ENCODE peak calls at places on chromosome 9, in ten cellular contexts. T, J, B, E, P, L, U, Z, G and O are unnamed samples.

GRCh38 chr9:18531127-18531526 is 57.2 kb downstream of the ADAMTSL1 start:
- DNase-seq in G (no peak), J (no peak), L (no peak), B (no peak), U (no peak), Z (no peak), T (no peak), E (no peak), P (no peak), O (no peak)

GRCh38 chr9:83355729-83356128 is 182.5 kb downstream of the FRMD3 start:
- DNase-seq in L (no peak), G (no peak), U (peak; percentile 48), T (no peak), B (no peak), J (no peak), P (no peak), Z (no peak), E (no peak), O (no peak)

GRCh38 chr9:81613002-81613750 is 76.2 kb downstream of the TLE1 start:
- DNase-seq in J (peak; percentile 97), B (no peak), L (no peak), T (no peak), Z (peak; percentile 96), E (no peak), U (peak; percentile 60), P (no peak), G (no peak), O (peak; percentile 47)

GRCh38 chr9:78280982-78281668 is 15.8 kb upstream of the PSAT1 start:
- DNase-seq in G (peak; percentile 85), T (no peak), E (no peak), Z (peak; percentile 98), J (peak; percentile 97), U (peak; percentile 77), L (no peak), B (no peak), P (no peak), O (no peak)

GRCh38 chr9:93308158-93308602 is 124.2 kb downstream of the WNK2 start:
- DNase-seq in L (no peak), G (no peak), B (no peak), T (no peak), E (no peak), Z (no peak), P (no peak), U (no peak), J (no peak), O (no peak)

GRCh38 chr9:81656004-81656403 is 33.3 kb downstream of the TLE1 start:
- DNase-seq in B (peak; percentile 15), P (no peak), E (no peak), Z (no peak), T (no peak), G (no peak), U (no peak), L (no peak), J (no peak), O (no peak)

GRCh38 chr9:30732060-30732459 is 1652.4 kb upstream of the ACO1 start:
- DNase-seq in T (no peak), Z (no peak), U (no peak), J (no peak), B (no peak), E (no peak), L (no peak), G (no peak), P (no peak), O (no peak)

GRCh38 chr9:3434594-3434993 is 91.2 kb downstream of the RFX3 start:
- DNase-seq in G (no peak), L (no peak), J (peak; percentile 90), P (no peak), Z (peak; percentile 81), E (no peak), U (no peak), B (no peak), T (no peak), O (peak; percentile 23)

GRCh38 chr9:7209990-7210389 is 452.2 kb downstream of the KDM4C start:
- DNase-seq in L (no peak), T (no peak), P (no peak), G (no peak), Z (no peak), J (no peak), B (no peak), U (no peak), E (no peak), O (no peak)